ENCODE peak calls at places on chromosomes 4 and X, in six cellular contexts. I, L, Q, Z, A and C are unnamed samples.

GRCh38 chr4:96136056-96136455 is 296.2 kb downstream of the PDHA2 start:
- DNase-seq in I (no peak), L (no peak), Q (no peak), Z (no peak), A (no peak), C (no peak)

GRCh38 chr4:36269116-36269515 is 12.3 kb upstream of the DTHD1 start:
- DNase-seq in I (no peak), L (peak; percentile 19), Q (no peak), Z (no peak), A (no peak), C (no peak)

GRCh38 chr4:54015421-54016065 is 48.9 kb downstream of the CHIC2 start:
- DNase-seq in I (no peak), L (no peak), Q (no peak), Z (no peak), A (no peak), C (no peak)

GRCh38 chr4:182126567-182126966 is 116.6 kb upstream of the TENM3 start:
- DNase-seq in I (no peak), L (no peak), Q (no peak), Z (no peak), A (no peak), C (no peak)

GRCh38 chrX:19794690-19795089 is 92.7 kb downstream of the SH3KBP1 start:
- DNase-seq in I (no peak), L (no peak), Q (no peak), Z (no peak), A (no peak), C (no peak)

GRCh38 chrX:46898207-46898606 is 14.0 kb upstream of the JADE3 start:
- DNase-seq in I (no peak), L (no peak), Q (no peak), Z (no peak), A (no peak), C (no peak)

GRCh38 chr4:48121180-48121579 is 12.9 kb downstream of the TXK start:
- DNase-seq in I (no peak), L (no peak), Q (no peak), Z (no peak), A (no peak), C (no peak)

GRCh38 chr4:125316781-125317525 is 2.2 kb downstream of the FAT4 start:
- DNase-seq in I (peak; percentile 25), L (no peak), Q (peak; percentile 5), Z (peak; percentile 23), A (peak; percentile 55), C (no peak)

GRCh38 chr4:104063341-104063740 is 343.6 kb upstream of the TACR3 start:
- DNase-seq in I (no peak), L (no peak), Q (no peak), Z (no peak), A (no peak), C (no peak)

GRCh38 chr4:11323771-11324170 is 104.9 kb downstream of the HS3ST1 start:
- DNase-seq in I (no peak), L (no peak), Q (no peak), Z (no peak), A (no peak), C (no peak)

GRCh38 chr4:40924096-40924792 is 174.5 kb downstream of the NSUN7 start:
- DNase-seq in I (peak; percentile 62), L (peak; percentile 62), Q (peak; percentile 20), Z (peak; percentile 16), A (peak; percentile 58), C (no peak)

GRCh38 chrX:101258260-101258581 is 32.9 kb downstream of the TAF7L start:
- DNase-seq in I (no peak), L (no peak), Q (no peak), Z (no peak), A (no peak), C (no peak)

GRCh38 chr4:71974681-71975080 is 57.1 kb upstream of the NPFFR2 start:
- DNase-seq in I (peak; percentile 5), L (no peak), Q (no peak), Z (no peak), A (peak; percentile 0), C (no peak)

GRCh38 chrX:71532078-71532752 is 689 bp upstream of the OGT start:
- DNase-seq in I (no peak), L (peak; percentile 14), Q (peak; percentile 48), Z (no peak), A (peak; percentile 12), C (no peak)

GRCh38 chrX:123422875-123423274 is 238.8 kb downstream of the GRIA3 start:
- DNase-seq in I (no peak), L (no peak), Q (no peak), Z (no peak), A (peak; percentile 31), C (no peak)

GRCh38 chr4:129140521-129140920 is 44.6 kb downstream of the C4orf33 start:
- DNase-seq in I (no peak), L (no peak), Q (no peak), Z (no peak), A (no peak), C (no peak)

GRCh38 chrX:46244451-46244850 is 300.8 kb downstream of the ZNF674 start:
- DNase-seq in I (no peak), L (no peak), Q (no peak), Z (no peak), A (no peak), C (no peak)

GRCh38 chrX:22339459-22339858 is 66.7 kb downstream of the CBLL2 start:
- DNase-seq in I (no peak), L (no peak), Q (no peak), Z (no peak), A (no peak), C (no peak)

GRCh38 chr4:26779674-26780073 is 81.0 kb upstream of the STIM2 start:
- DNase-seq in I (no peak), L (no peak), Q (no peak), Z (no peak), A (no peak), C (no peak)

GRCh38 chrX:120380699-120381098 is 18.8 kb downstream of the ATP1B4 start:
- DNase-seq in I (no peak), L (no peak), Q (no peak), Z (no peak), A (peak; percentile 42), C (no peak)

GRCh38 chrX:39445336-39445735 is 644.1 kb downstream of the MID1IP1 start:
- DNase-seq in I (no peak), L (peak; percentile 12), Q (peak; percentile 8), Z (no peak), A (peak; percentile 6), C (no peak)

GRCh38 chr4:48194986-48195773 is 61.1 kb upstream of the TXK start:
- DNase-seq in I (no peak), L (no peak), Q (no peak), Z (no peak), A (no peak), C (no peak)

GRCh38 chrX:33178218-33178617 is 33.1 kb downstream of the DMD start:
- DNase-seq in I (no peak), L (no peak), Q (no peak), Z (no peak), A (no peak), C (no peak)

GRCh38 chr4:74968456-74969164 is 35.7 kb downstream of the PARM1 start:
- DNase-seq in I (no peak), L (no peak), Q (no peak), Z (no peak), A (no peak), C (no peak)

GRCh38 chr4:186300659-186301377 is 34.8 kb downstream of the F11 start:
- DNase-seq in I (no peak), L (no peak), Q (no peak), Z (no peak), A (no peak), C (no peak)